ENCODE peak calls at places on chromosomes 4 and X, in five cellular contexts. J, W, S, B and Y are unnamed samples.
A peak's percentile ranks its signal among the peaks of the same experiment; 100 is the strongest.

GRCh38 chr4:121139533-121140222 is 24.4 kb downstream of the TNIP3 start:
- DNase-seq in J (peak; percentile 89), W (no peak), S (no peak), B (no peak), Y (no peak)

GRCh38 chr4:88976514-88977035 is 80.4 kb downstream of the FAM13A start:
- DNase-seq in J (peak; percentile 25), W (no peak), S (no peak), B (no peak), Y (no peak)

GRCh38 chr4:1082215-1083182 is 30.9 kb downstream of the RNF212 start:
- DNase-seq in J (peak; percentile 70), W (peak; percentile 27), S (peak; percentile 90), B (peak; percentile 72), Y (peak; percentile 59)

GRCh38 chr4:184744251-184744650 is 10.4 kb upstream of the CENPU start:
- DNase-seq in J (no peak), W (no peak), S (no peak), B (no peak), Y (no peak)

GRCh38 chrX:133999013-133999705 is 13.8 kb upstream of the GPC3 start:
- DNase-seq in J (no peak), W (no peak), S (no peak), B (no peak), Y (no peak)

GRCh38 chr4:149164282-149164681 is 651.4 kb downstream of the IQCM start:
- DNase-seq in J (peak; percentile 92), W (no peak), S (no peak), B (no peak), Y (no peak)

GRCh38 chr4:20254517-20255250 is 3.0 kb downstream of the SLIT2 start:
- DNase-seq in J (peak; percentile 39), W (peak; percentile 16), S (no peak), B (peak; percentile 31), Y (no peak)

GRCh38 chr4:93852680-93853079 is 24.1 kb downstream of the ATOH1 start:
- DNase-seq in J (no peak), W (no peak), S (no peak), B (no peak), Y (no peak)

GRCh38 chr4:38600575-38600974 is 63.4 kb upstream of the KLF3 start:
- DNase-seq in J (no peak), W (no peak), S (no peak), B (no peak), Y (no peak)

GRCh38 chrX:24761306-24761705 is 67.6 kb downstream of the POLA1 start:
- DNase-seq in J (no peak), W (no peak), S (no peak), B (no peak), Y (no peak)

GRCh38 chrX:17242470-17242869 is 132.5 kb upstream of the NHS start:
- DNase-seq in J (peak; percentile 55), W (peak; percentile 13), S (peak; percentile 49), B (peak; percentile 32), Y (peak; percentile 72)

GRCh38 chr4:82043081-82043808 is 330.5 kb downstream of the HNRNPD start:
- DNase-seq in J (no peak), W (no peak), S (peak; percentile 46), B (no peak), Y (peak; percentile 40)

GRCh38 chr4:138035781-138036258 is 206.3 kb downstream of the SLC7A11 start:
- DNase-seq in J (peak; percentile 81), W (no peak), S (no peak), B (no peak), Y (peak; percentile 26)

DNA sequence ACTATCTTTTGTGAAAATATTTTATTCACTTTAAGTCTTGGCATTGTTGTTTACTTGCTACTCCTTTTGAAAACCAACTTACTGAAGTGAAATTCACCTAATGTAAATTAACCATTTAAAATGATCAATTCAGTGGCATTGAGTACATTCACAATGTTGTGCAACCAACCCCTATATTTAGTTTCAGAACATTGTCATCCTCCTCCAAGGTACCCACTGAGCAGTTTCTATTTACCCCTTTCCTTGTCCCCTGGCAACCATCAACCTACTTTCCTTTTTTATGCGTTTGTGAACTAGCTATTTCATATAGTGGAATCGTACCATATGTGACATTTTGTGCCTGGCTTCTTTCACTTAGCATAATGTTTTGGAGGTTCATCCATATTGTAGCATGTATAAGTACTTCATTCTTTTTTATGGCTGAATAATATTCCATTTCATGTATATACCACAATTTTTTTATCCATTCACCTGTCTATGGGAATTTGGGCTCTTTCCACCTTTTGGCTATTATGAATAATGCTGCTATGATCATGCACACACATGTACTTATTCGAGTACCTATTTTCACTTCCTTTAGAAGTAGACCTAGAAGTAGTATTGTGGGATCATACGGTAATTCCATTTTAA is 85.0 kb downstream of the WWC2 start:
- DNase-seq in J (no peak), W (no peak), S (no peak), B (no peak), Y (no peak)
- H3K4me1 ChIP-seq in J (peaks cover 6% of the 10 kb centered on the region), W (no peaks in the 10 kb centered on the region), S (no peaks in the 10 kb centered on the region), B (no peaks in the 10 kb centered on the region), Y (no peaks in the 10 kb centered on the region)

DNA sequence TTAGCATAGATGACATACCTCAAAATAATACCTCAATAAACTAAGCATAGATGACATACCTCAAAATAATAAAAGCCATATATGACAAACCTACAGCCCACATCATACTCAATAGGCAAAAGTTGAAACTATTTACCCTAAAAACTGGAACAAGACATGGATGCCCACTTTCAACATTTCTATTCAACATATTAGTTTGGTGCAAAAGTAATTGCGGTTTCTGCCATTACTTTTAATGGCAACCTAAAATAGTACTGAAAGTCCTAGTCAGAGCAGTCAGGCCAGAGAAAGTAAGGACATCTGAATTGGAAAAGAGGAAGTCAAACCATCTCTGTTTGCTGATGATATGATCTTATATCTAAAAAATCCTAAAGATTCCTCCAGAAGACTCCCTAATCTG is 250.4 kb downstream of the RAB28 start:
- DNase-seq in J (no peak), W (no peak), S (no peak), B (no peak), Y (no peak)
- TF ChIP-seq CTCF in J (no peak), W (no peak), S (no peak), B (no peak), Y (no peak)

DNA sequence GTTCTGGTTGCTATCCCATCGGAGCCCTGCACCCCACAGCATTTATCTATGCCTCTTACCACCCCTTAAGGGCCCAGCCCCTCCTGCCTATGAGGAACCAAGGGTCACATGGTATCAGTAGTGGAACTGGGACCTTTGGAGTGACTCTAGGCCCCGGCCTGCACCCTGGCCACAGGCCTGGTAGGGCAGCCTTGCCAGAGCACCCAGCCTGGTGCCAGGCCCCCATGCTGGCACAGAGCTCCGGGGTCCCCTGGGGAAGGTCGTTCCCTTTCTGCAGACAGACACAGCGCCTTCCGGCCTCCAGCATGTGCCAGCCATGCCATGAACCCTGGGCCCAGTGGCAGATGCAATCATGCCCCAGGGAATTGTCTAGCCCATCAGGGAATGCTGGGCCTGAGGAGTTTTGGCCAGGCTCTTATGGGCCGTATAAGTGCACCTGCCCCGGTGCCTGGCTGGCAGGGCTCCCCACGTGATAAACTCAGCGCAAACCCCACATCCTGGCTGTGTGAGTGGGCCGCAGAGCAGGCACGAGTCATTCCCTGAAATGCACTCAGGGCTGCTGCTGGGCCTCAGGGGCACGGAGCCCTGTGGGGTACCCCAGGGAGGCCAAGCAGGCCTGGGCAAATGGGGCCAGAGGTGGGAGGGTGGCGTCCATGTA is 19.8 kb upstream of the ADD1 start:
- DNase-seq in J (no peak), W (no peak), S (no peak), B (no peak), Y (no peak)
- H3K4me1 ChIP-seq in J (peaks cover 6% of the 10 kb centered on the region), W (no peaks in the 10 kb centered on the region), S (peaks cover 16% of the 10 kb centered on the region), B (no peaks in the 10 kb centered on the region), Y (no peaks in the 10 kb centered on the region)

DNA sequence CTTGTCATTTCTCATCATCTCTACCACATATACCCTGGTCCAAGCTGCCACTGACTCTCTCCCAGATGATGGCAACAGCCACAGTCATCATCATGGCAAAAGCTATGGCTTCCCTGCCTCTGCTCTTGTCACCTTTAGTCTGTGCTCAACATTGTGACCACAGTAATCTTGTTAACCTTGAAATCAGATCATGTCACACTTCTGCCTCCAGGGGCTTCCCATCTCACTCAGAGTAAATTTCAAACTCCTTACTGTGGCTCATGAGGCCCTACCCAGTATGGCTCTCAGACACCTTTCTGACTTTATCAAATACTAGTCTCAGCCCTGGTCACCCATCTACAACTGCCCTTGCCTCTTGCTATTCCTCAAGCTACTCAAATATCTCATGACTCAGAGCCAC is 41.2 kb upstream of the STIM2 start:
- DNase-seq in J (no peak), W (no peak), S (no peak), B (no peak), Y (no peak)
- TF ChIP-seq CTCF in J (no peak), W (no peak), S (no peak), B (no peak), Y (no peak)

GRCh38 chrX:71618787-71619186 is 476 bp upstream of the CXCR3 start:
- DNase-seq in J (no peak), W (no peak), S (no peak), B (no peak), Y (no peak)
- H3K4me1 ChIP-seq in J (no peaks in the 10 kb centered on the region), W (peaks cover 6% of the 10 kb centered on the region), S (peaks cover 21% of the 10 kb centered on the region), B (no peaks in the 10 kb centered on the region), Y (peaks cover 17% of the 10 kb centered on the region)

DNA sequence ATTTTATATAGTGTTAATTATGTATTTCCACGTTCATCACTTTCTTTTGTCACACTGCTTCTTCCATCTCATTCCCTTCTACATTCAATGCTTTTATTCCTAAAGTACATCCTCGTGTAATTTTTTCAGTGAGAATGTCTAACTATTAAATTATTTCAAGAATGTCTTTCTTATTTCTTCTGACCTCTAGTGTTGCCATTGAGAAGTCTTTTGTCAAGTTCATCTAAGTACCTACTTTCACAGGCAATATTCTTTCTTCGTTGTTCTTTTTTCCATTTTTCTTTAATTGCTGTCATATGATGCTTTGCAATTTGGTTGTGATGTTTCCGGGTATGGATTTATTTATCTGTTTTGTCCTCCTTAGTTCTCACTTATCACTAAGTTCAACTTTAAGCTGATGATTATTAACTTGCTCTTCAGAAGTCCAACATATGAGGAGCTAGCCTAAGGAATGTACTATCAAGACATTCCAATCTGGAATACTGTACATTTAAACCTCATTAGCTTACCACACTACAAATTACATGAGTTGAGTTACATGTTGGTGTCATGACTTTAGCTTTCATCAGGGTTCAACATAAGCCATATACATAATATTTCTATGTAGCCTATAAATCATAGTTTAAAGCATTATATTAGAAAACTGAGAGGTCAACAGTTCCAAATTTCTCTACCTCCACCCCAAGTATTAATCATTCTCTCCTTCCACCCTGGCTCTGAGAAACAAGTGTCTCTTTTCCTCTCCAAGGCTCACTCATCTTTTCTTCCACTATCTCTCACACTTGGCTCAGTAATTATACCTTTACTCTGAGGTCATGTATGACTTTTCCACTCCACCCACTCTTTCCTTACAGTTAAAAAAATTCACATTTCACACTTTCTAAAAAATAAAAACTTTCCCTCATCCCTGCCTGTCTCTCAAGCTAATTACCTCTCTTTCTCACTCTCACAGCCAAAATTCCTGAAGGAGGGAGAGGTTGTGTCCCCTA is 81.5 kb downstream of the COX18 start:
- DNase-seq in J (no peak), W (no peak), S (no peak), B (no peak), Y (no peak)
- TF ChIP-seq CTCF in J (no peak), W (no peak), S (no peak), B (no peak), Y (no peak)